ENCODE peak calls at places on chromosomes 1 and 21, in six cellular contexts. A, G, S, X, O and T are unnamed samples.

GRCh38 chr1:26879793-26880192 is 10.3 kb downstream of the GPN2 start:
- DNase-seq in O (no peak), S (no peak), X (no peak), G (no peak), A (no peak), T (no peak)

GRCh38 chr1:9062846-9063245 is 6.6 kb downstream of the SLC2A5 start:
- DNase-seq in S (no peak), X (no peak), A (no peak), O (no peak), G (no peak), T (no peak)

GRCh38 chr1:110262846-110263631 is 52.9 kb downstream of the KCNC4 start:
- DNase-seq in G (no peak), A (peak), S (no peak), X (no peak), O (no peak), T (no peak)

GRCh38 chr1:88180449-88181108 is 503.5 kb upstream of the PKN2 start:
- DNase-seq in A (peak), X (peak), S (peak), G (peak), O (peak), T (peak)

GRCh38 chr1:14928412-14928811 is 225.1 kb upstream of the TMEM51 start:
- DNase-seq in X (no peak), O (no peak), A (peak), S (no peak), G (no peak), T (no peak)

GRCh38 chr1:53606197-53607095 is 132.5 kb downstream of the GLIS1 start:
- DNase-seq in O (no peak), A (no peak), S (no peak), X (peak), G (no peak), T (no peak)

GRCh38 chr1:86866665-86867064 is 47.3 kb downstream of the SELENOF start:
- DNase-seq in S (no peak), A (no peak), G (no peak), X (no peak), O (no peak), T (no peak)

GRCh38 chr1:67626495-67627235 is 58.3 kb upstream of the GADD45A start:
- DNase-seq in O (no peak), S (no peak), G (no peak), X (no peak), A (no peak), T (no peak)

GRCh38 chr1:161740871-161741270 is 8.7 kb upstream of the DUSP12 start:
- DNase-seq in O (no peak), X (no peak), A (no peak), S (no peak), G (no peak), T (no peak)

GRCh38 chr1:115164484-115164883 is 75.2 kb upstream of the TSPAN2 start:
- DNase-seq in X (no peak), S (no peak), A (no peak), G (no peak), O (peak), T (no peak)

GRCh38 chr1:37474697-37475379 is 458 bp downstream of the ZC3H12A start:
- DNase-seq in O (no peak), G (no peak), X (no peak), S (peak), A (peak), T (no peak)

DNA sequence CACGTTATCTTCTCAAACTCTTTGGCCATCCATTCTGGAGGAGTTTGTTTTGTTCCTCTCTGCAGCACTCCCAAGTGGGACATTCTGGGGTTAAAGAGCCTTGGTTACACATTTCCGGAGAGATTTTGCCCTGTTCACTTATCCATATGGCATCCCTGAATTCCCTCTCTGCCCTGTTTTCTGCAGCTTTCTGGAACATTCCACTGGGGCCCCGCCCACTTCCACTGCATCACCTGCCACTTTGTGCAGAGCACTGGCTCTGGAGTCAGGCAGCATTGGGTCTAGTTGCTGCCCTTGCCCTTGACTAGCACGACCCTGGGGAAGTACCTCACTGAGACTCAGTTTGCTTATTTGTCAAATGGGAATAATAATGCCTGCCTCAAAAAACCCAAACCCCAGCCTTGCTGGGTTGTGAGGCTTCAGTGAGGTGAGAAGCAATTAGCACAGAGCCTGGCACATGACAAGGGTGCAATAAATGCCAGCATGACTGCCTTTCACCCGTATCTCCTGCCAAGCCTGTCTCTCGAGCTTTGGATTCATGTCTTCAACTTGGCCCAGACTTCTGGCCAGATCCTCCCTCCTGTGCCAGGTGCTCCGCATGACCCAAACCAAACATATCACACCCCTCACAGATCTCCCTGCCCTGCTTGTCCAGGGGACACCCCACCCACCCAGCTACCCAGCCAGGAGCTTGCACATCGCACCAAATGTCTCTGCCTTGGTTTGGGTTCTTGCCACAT is 38.3 kb downstream of the IL6R start:
- DNase-seq in O (no peak), S (no peak), G (no peak), X (no peak), A (no peak), T (no peak)
- H3K27ac ChIP-seq in O (no peak), S (no peak), G (no peak), X (no peak), A (no peak), T (no peak)

DNA sequence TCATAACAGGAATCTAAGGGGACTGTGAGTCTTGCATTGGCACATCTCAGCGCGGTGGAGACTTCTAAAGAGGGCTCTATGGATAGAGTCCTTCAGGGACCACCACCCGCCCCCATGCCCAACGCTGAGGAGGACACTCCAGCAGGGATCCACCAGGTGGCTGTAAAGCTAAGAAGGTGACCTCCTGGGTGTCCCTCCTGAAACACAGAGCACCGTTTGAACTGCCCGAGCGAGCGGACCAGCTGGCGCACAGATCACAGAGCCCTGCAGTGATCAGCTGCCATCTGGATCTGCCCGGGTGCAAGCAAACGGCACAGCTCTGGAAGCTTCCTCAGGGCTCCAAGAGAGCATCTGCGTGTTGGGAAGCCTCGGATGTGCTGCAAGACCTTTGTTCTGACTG is 51.3 kb upstream of the LYST start:
- DNase-seq in G (no peak), A (no peak), X (no peak), S (no peak), O (no peak), T (no peak)
- H3K27ac ChIP-seq in G (no peak), A (no peak), X (no peak), S (peak), O (peak), T (no peak)

GRCh38 chr1:187474266-187474665 is 645.5 kb downstream of the PLA2G4A start:
- DNase-seq in O (no peak), X (no peak), A (no peak), G (no peak), S (no peak), T (no peak)

GRCh38 chr1:187471555-187471954 is 642.8 kb downstream of the PLA2G4A start:
- DNase-seq in G (no peak), S (no peak), O (no peak), X (no peak), A (no peak), T (no peak)

GRCh38 chr1:187481581-187482148 is 652.9 kb downstream of the PLA2G4A start:
- DNase-seq in S (no peak), X (no peak), G (no peak), A (no peak), O (no peak), T (no peak)

GRCh38 chr1:187477103-187477502 is 648.4 kb downstream of the PLA2G4A start:
- DNase-seq in A (no peak), O (no peak), G (no peak), S (no peak), X (no peak), T (no peak)

GRCh38 chr1:187476671-187477070 is 647.9 kb downstream of the PLA2G4A start:
- DNase-seq in S (no peak), X (peak), A (no peak), G (no peak), O (no peak), T (no peak)
- H3K27ac ChIP-seq in S (no peak), X (no peak), A (no peak), G (no peak), O (no peak), T (no peak)

DNA sequence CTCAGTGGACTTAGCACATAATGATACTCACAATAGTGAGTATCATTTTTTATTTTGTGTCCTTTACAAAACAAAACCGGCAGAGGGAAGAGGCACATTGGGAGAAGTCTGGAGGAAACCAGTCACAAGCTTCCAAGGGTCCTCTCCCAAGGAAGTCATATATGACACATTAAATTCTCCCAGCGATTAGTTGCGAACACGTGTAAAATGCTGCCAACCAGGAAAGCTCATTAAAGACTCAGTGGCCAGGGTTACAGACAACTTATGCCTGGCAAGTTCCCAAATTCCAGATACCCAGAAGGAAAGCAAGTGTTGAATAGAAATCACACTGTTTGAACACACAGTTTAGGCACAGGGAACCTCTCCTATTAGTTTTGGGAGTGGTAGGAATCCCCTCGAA is 52.5 kb downstream of the TTC13 start:
- DNase-seq in X (no peak), A (no peak), O (no peak), G (no peak), S (no peak), T (no peak)
- H3K27ac ChIP-seq in X (no peak), A (no peak), O (no peak), G (no peak), S (no peak), T (no peak)

GRCh38 chr1:111364690-111365089 is 62.8 kb downstream of the OVGP1 start:
- DNase-seq in S (no peak), O (no peak), G (no peak), A (no peak), X (peak), T (no peak)
- H3K27ac ChIP-seq in S (no peak), O (no peak), G (no peak), A (no peak), X (no peak), T (no peak)

GRCh38 chr21:45306453-45306831 is 18.7 kb upstream of the POFUT2 start:
- DNase-seq in X (no peak), O (no peak), G (no peak), S (peak), A (no peak), T (no peak)
- H3K27ac ChIP-seq in X (no peak), O (peak), G (peak), S (peak), A (no peak), T (peak)

GRCh38 chr21:46097826-46098286 is at the start of gene COL6A2:
- DNase-seq in X (peak), S (peak), A (peak), O (peak), G (no peak), T (no peak)
- H3K27ac ChIP-seq in X (no peak), S (peak), A (no peak), O (peak), G (no peak), T (no peak)

GRCh38 chr1:165861911-165862310 is 34.5 kb downstream of the UCK2 start:
- DNase-seq in A (no peak), G (no peak), O (no peak), S (no peak), X (no peak), T (no peak)
- H3K27ac ChIP-seq in A (peak), G (no peak), O (no peak), S (peak), X (no peak), T (no peak)

DNA sequence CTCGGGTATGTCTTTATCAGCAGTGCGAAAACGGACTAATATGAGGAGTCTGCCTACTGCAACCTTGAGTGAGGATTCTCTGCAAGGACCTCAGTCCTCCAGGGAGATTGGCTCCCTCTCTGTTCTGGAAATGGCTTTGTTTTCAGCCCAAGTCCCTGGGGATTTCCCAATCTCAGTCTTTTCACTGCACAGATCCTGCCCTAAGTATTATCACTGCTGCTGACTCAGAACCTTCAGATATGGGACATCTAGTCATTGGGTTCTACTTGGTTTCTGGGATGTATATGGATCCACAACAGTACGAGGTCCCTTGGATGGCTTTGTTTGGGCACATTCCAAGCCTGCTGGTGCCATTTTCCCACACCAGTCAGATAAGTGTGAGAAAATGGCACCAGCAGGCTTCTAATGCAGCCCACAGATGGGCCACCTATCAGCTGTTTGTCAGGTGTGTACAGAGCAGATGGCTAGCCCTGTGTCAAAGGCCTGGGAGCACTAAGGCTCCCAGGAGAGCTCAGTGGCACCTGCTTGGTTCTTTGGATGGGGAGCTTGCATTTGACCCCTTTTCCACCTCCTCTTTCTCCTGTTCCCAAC is 27.4 kb downstream of the ELF3 start:
- DNase-seq in S (no peak), G (no peak), O (no peak), X (no peak), A (no peak), T (no peak)
- H3K27ac ChIP-seq in S (no peak), G (no peak), O (no peak), X (no peak), A (no peak), T (no peak)

DNA sequence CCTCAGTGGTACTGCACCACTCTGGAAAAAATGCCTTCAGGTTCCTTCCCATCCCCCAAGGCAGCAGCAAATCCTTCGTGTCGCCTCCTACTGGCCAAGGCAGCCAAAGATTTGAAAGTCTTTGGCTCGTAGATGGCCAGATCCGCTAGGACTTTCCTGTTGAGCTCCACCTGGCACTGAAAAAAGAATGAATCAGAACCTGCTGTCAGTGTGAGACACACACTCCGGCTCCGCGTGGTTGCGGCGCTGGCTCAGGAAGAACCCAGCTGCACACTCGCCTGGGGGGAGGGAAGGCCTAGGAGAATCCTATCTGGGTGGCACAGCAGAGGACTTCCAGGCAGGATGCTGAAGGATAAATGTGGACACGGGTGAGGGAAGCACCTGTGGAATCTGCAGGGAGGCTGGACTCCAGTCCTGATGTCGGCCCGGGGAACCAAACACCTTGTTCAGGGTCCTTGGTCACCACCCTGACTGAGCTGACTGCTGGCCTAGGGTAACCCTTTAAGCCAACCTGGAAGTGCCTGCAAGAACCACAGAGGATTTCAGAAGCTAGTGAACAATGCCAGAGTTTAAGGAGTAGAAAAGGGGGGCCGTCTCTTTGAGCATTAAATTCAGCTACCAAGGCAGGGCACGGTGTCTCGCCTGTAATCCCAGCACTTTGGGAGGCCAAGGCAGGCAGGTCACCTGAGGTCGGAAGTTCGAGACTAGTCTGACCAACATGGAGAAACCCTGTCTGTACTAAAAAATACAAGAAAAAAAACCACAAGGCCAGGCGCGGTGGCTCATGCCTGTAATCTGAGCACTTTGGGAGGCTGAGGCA is 3.2 kb upstream of the CCNL2 start:
- DNase-seq in X (peak), G (no peak), A (peak), S (peak), O (no peak), T (no peak)
- H3K27ac ChIP-seq in X (no peak), G (no peak), A (peak), S (peak), O (no peak), T (no peak)